ENCODE peak calls at places on chromosomes 5 and 9, in ten cellular contexts. L is NB4; Z is activated CD4-positive, alpha-beta T cell treated with anti-CD3 and anti-CD28 coated beads for 24 hours; B is ACHN; E is heart left ventricle; I is T-helper 9 cell; U is astrocyte; A is iPS DF 19.7; M is erythroblast; D is stimulated activated CD4-positive, alpha-beta T cell treated with anti-CD3 and anti-CD28 coated beads, Interleukin-4, amount 100 ng/mL, for 48 hours. Q is an unnamed sample.

GRCh38 chr5:37838933-37839341 is 904 bp downstream of the GDNF start:
- DNase-seq in A (no peak), E (no peak), D (no peak), L (no peak), I (no peak), B (no peak), U (no peak), M (no peak), Z (no peak), Q (no peak)

GRCh38 chr9:88258587-88258986 is 120.3 kb upstream of the SPATA31C2 start:
- DNase-seq in L (no peak), B (no peak), M (no peak), Z (no peak), A (no peak), D (no peak), U (peak), I (no peak), E (peak), Q (peak)

GRCh38 chr5:30607301-30607700 is 586.2 kb upstream of the CDH6 start:
- DNase-seq in E (no peak), U (no peak), Z (no peak), L (no peak), B (no peak), A (peak), D (no peak), I (no peak), M (no peak), Q (no peak)

GRCh38 chr5:143180751-143181150 is 222.7 kb downstream of the NR3C1 start:
- DNase-seq in A (no peak), Z (no peak), L (no peak), D (no peak), E (no peak), M (no peak), U (no peak), B (no peak), I (no peak), Q (no peak)

GRCh38 chr5:14167211-14167845 is 24.2 kb downstream of the TRIO start:
- DNase-seq in I (no peak), A (no peak), E (no peak), D (no peak), B (peak), M (no peak), L (peak), U (peak), Z (no peak), Q (peak)

GRCh38 chr9:118929317-118929716 is 439.9 kb downstream of the BRINP1 start:
- DNase-seq in L (no peak), D (no peak), M (no peak), B (peak), E (no peak), Z (no peak), I (no peak), A (no peak), U (peak), Q (peak)

GRCh38 chr9:137798901-137799629 is 78.5 kb upstream of the CACNA1B start:
- DNase-seq in U (no peak), E (no peak), D (no peak), A (no peak), L (no peak), B (no peak), I (no peak), M (no peak), Z (no peak), Q (no peak)

GRCh38 chr9:109430231-109430630 is 67.9 kb downstream of the PTPN3 start:
- DNase-seq in M (no peak), Z (no peak), U (no peak), D (no peak), B (no peak), A (no peak), I (no peak), E (no peak), L (no peak), Q (no peak)

GRCh38 chr5:174589599-174589998 is 134.8 kb upstream of the MSX2 start:
- DNase-seq in Z (no peak), A (no peak), U (no peak), M (no peak), B (no peak), L (no peak), I (no peak), E (no peak), D (no peak), Q (no peak)

GRCh38 chr5:172666251-172666650 is 25.2 kb downstream of the NEURL1B start:
- DNase-seq in E (no peak), Z (no peak), A (no peak), B (no peak), L (peak), U (no peak), M (no peak), I (no peak), D (no peak), Q (no peak)

GRCh38 chr5:17896605-17897004 is 262.3 kb downstream of the TAF11L14 start:
- DNase-seq in U (no peak), M (no peak), D (no peak), Z (no peak), L (peak), B (no peak), A (no peak), E (no peak), I (no peak), Q (peak)

GRCh38 chr5:135439426-135440205 is 7.5 kb downstream of the DCANP1 start:
- DNase-seq in U (no peak), L (peak), A (no peak), M (no peak), B (no peak), I (no peak), Z (no peak), D (no peak), E (no peak), Q (no peak)

GRCh38 chr5:52150501-52150900 is 637.2 kb upstream of the ITGA1 start:
- DNase-seq in E (no peak), Z (no peak), M (no peak), B (no peak), A (no peak), L (no peak), D (no peak), U (no peak), I (no peak), Q (no peak)

GRCh38 chr5:118208031-118208453 is 780.3 kb downstream of the DTWD2 start:
- DNase-seq in B (no peak), U (no peak), I (no peak), M (no peak), D (no peak), L (no peak), E (no peak), A (no peak), Z (no peak), Q (no peak)

GRCh38 chr5:14039063-14039462 is 94.6 kb upstream of the DNAH5 start:
- DNase-seq in I (no peak), M (no peak), B (peak), L (no peak), Z (no peak), A (no peak), D (no peak), U (peak), E (no peak), Q (no peak)

GRCh38 chr5:130799015-130799414 is 366.0 kb downstream of the HINT1 start:
- DNase-seq in B (no peak), M (no peak), U (no peak), L (no peak), Z (no peak), D (no peak), E (no peak), A (no peak), I (no peak), Q (no peak)

GRCh38 chr5:132059696-132060500 is 557 bp upstream of the IL3 start:
- DNase-seq in A (no peak), Z (no peak), I (no peak), E (no peak), U (no peak), B (no peak), L (no peak), D (no peak), M (no peak), Q (no peak)

GRCh38 chr9:106799146-106799545 is 63.8 kb upstream of the ZNF462 start:
- DNase-seq in Z (no peak), D (no peak), I (no peak), U (peak), B (peak), L (no peak), A (peak), E (no peak), M (no peak), Q (peak)

GRCh38 chr5:1294839-1295649 is at the start of gene TERT:
- DNase-seq in B (no peak), Z (peak), M (peak), L (peak), E (no peak), D (peak), I (peak), A (no peak), U (no peak), Q (no peak)

GRCh38 chr5:17252543-17252942 is 35.1 kb downstream of the BASP1 start:
- DNase-seq in U (peak), E (no peak), L (no peak), Z (no peak), A (no peak), I (no peak), M (no peak), B (peak), D (no peak), Q (peak)

GRCh38 chr5:143229896-143230675 is 173.4 kb downstream of the NR3C1 start:
- DNase-seq in M (no peak), Z (no peak), D (no peak), E (no peak), B (no peak), U (no peak), L (peak), A (no peak), I (no peak), Q (no peak)

GRCh38 chr5:175747539-175748060 is 89.7 kb downstream of the HRH2 start:
- DNase-seq in M (no peak), I (no peak), A (no peak), D (no peak), E (no peak), L (no peak), U (no peak), Z (no peak), B (no peak), Q (no peak)

GRCh38 chr9:137195525-137196220 is 4.9 kb downstream of the TPRN start:
- DNase-seq in Z (no peak), B (no peak), L (no peak), D (no peak), U (no peak), A (no peak), M (no peak), E (no peak), I (no peak), Q (no peak)

GRCh38 chr5:66118294-66118693 is 25.8 kb upstream of the SREK1 start:
- DNase-seq in U (no peak), A (no peak), M (no peak), Z (no peak), E (peak), I (no peak), D (no peak), L (no peak), B (no peak), Q (no peak)

GRCh38 chr9:27377147-27377807 is 80.3 kb upstream of the EQTN start:
- DNase-seq in I (no peak), U (no peak), B (peak), E (no peak), A (no peak), D (no peak), M (no peak), L (no peak), Z (no peak), Q (no peak)

GRCh38 chr5:123155511-123155923 is 66.5 kb downstream of the PRDM6 start:
- DNase-seq in A (no peak), Z (no peak), D (no peak), B (no peak), L (no peak), U (peak), I (no peak), E (no peak), M (no peak), Q (no peak)

GRCh38 chr9:83266618-83267543 is 203.9 kb upstream of the RASEF start:
- DNase-seq in L (no peak), I (no peak), E (peak), A (no peak), U (peak), Z (no peak), D (no peak), M (no peak), B (no peak), Q (no peak)

GRCh38 chr5:178651046-178651810 is 24.4 kb upstream of the CLK4 start:
- DNase-seq in Z (no peak), E (no peak), U (peak), L (no peak), I (no peak), A (no peak), D (no peak), M (no peak), B (no peak), Q (peak)

GRCh38 chr5:170755679-170756456 is 27.7 kb upstream of the GABRP start:
- DNase-seq in B (no peak), U (no peak), Z (no peak), M (no peak), D (no peak), L (no peak), E (peak), I (no peak), A (no peak), Q (no peak)

GRCh38 chr5:180910735-180911134 is 11.8 kb downstream of the BTNL8 start:
- DNase-seq in A (no peak), U (no peak), M (no peak), L (no peak), E (no peak), B (no peak), I (no peak), D (no peak), Z (no peak), Q (no peak)